ENCODE peak calls at places on chromosomes 12 and 14, in nine cellular contexts. One of them, this sample, is unnamed.

GRCh38 chr12:7588703-7589329 is 76.9 kb downstream of the APOBEC1 start:
- DNase-seq in Peyer's patch: no peak
- DNase-seq in CD8-positive, alpha-beta T cell: peak
- DNase-seq in cardiac fibroblast: peak
- DNase-seq in upper lobe of right lung: no peak
- DNase-seq in A549: peak
- DNase-seq in astrocyte of the spinal cord: peak
- DNase-seq in WERI-Rb-1: peak
- DNase-seq in fibroblast of the aortic adventitia: peak
- DNase-seq in this sample: no peak

GRCh38 chr12:53096089-53096741 is 1.3 kb upstream of the IGFBP6 start:
- DNase-seq in Peyer's patch: no peak
- DNase-seq in CD8-positive, alpha-beta T cell: no peak
- DNase-seq in cardiac fibroblast: peak
- DNase-seq in upper lobe of right lung: no peak
- DNase-seq in A549: no peak
- DNase-seq in astrocyte of the spinal cord: peak
- DNase-seq in WERI-Rb-1: no peak
- DNase-seq in fibroblast of the aortic adventitia: peak
- DNase-seq in this sample: no peak

GRCh38 chr14:53011053-53011462 is 60.2 kb upstream of the FERMT2 start:
- DNase-seq in Peyer's patch: no peak
- DNase-seq in CD8-positive, alpha-beta T cell: no peak
- DNase-seq in cardiac fibroblast: peak
- DNase-seq in upper lobe of right lung: no peak
- DNase-seq in A549: peak
- DNase-seq in astrocyte of the spinal cord: peak
- DNase-seq in WERI-Rb-1: no peak
- DNase-seq in fibroblast of the aortic adventitia: peak
- DNase-seq in this sample: peak

GRCh38 chr14:103073367-103073875 is 10.6 kb upstream of the LBHD2 start:
- DNase-seq in Peyer's patch: peak
- DNase-seq in CD8-positive, alpha-beta T cell: no peak
- DNase-seq in cardiac fibroblast: no peak
- DNase-seq in upper lobe of right lung: peak
- DNase-seq in A549: peak
- DNase-seq in astrocyte of the spinal cord: no peak
- DNase-seq in WERI-Rb-1: no peak
- DNase-seq in fibroblast of the aortic adventitia: no peak
- DNase-seq in this sample: no peak

GRCh38 chr12:99567072-99567471 is 80.5 kb upstream of the GARIN6 start:
- DNase-seq in Peyer's patch: no peak
- DNase-seq in CD8-positive, alpha-beta T cell: no peak
- DNase-seq in cardiac fibroblast: no peak
- DNase-seq in upper lobe of right lung: no peak
- DNase-seq in A549: no peak
- DNase-seq in astrocyte of the spinal cord: no peak
- DNase-seq in WERI-Rb-1: no peak
- DNase-seq in fibroblast of the aortic adventitia: no peak
- DNase-seq in this sample: no peak

GRCh38 chr14:68715032-68715924 is 77.6 kb downstream of the ZFP36L1 start:
- DNase-seq in Peyer's patch: no peak
- DNase-seq in CD8-positive, alpha-beta T cell: no peak
- DNase-seq in cardiac fibroblast: peak
- DNase-seq in upper lobe of right lung: no peak
- DNase-seq in A549: peak
- DNase-seq in astrocyte of the spinal cord: peak
- DNase-seq in WERI-Rb-1: no peak
- DNase-seq in fibroblast of the aortic adventitia: no peak
- DNase-seq in this sample: no peak

GRCh38 chr12:530308-530707 is 70.6 kb downstream of the B4GALNT3 start:
- DNase-seq in Peyer's patch: no peak
- DNase-seq in CD8-positive, alpha-beta T cell: no peak
- DNase-seq in cardiac fibroblast: no peak
- DNase-seq in upper lobe of right lung: no peak
- DNase-seq in A549: no peak
- DNase-seq in astrocyte of the spinal cord: peak
- DNase-seq in WERI-Rb-1: peak
- DNase-seq in fibroblast of the aortic adventitia: no peak
- DNase-seq in this sample: no peak

GRCh38 chr12:106962291-106962690 is 6.6 kb downstream of the TMEM263 start:
- DNase-seq in Peyer's patch: no peak
- DNase-seq in CD8-positive, alpha-beta T cell: no peak
- DNase-seq in cardiac fibroblast: no peak
- DNase-seq in upper lobe of right lung: no peak
- DNase-seq in A549: no peak
- DNase-seq in astrocyte of the spinal cord: no peak
- DNase-seq in WERI-Rb-1: no peak
- DNase-seq in fibroblast of the aortic adventitia: no peak
- DNase-seq in this sample: no peak

GRCh38 chr14:101125719-101126375 is 222.3 kb upstream of the RTL1 start:
- DNase-seq in Peyer's patch: peak
- DNase-seq in CD8-positive, alpha-beta T cell: peak
- DNase-seq in cardiac fibroblast: no peak
- DNase-seq in upper lobe of right lung: peak
- DNase-seq in A549: no peak
- DNase-seq in astrocyte of the spinal cord: no peak
- DNase-seq in WERI-Rb-1: no peak
- DNase-seq in fibroblast of the aortic adventitia: no peak
- DNase-seq in this sample: no peak

GRCh38 chr12:46402451-46402850 is 29.9 kb upstream of the SLC38A2 start:
- DNase-seq in Peyer's patch: no peak
- DNase-seq in CD8-positive, alpha-beta T cell: no peak
- DNase-seq in cardiac fibroblast: peak
- DNase-seq in upper lobe of right lung: no peak
- DNase-seq in A549: no peak
- DNase-seq in astrocyte of the spinal cord: peak
- DNase-seq in WERI-Rb-1: no peak
- DNase-seq in fibroblast of the aortic adventitia: peak
- DNase-seq in this sample: peak

GRCh38 chr12:43551971-43552559 is at the start of gene ADAMTS20:
- DNase-seq in Peyer's patch: no peak
- DNase-seq in CD8-positive, alpha-beta T cell: no peak
- DNase-seq in cardiac fibroblast: no peak
- DNase-seq in upper lobe of right lung: no peak
- DNase-seq in A549: no peak
- DNase-seq in astrocyte of the spinal cord: peak
- DNase-seq in WERI-Rb-1: peak
- DNase-seq in fibroblast of the aortic adventitia: no peak
- DNase-seq in this sample: no peak

DNA sequence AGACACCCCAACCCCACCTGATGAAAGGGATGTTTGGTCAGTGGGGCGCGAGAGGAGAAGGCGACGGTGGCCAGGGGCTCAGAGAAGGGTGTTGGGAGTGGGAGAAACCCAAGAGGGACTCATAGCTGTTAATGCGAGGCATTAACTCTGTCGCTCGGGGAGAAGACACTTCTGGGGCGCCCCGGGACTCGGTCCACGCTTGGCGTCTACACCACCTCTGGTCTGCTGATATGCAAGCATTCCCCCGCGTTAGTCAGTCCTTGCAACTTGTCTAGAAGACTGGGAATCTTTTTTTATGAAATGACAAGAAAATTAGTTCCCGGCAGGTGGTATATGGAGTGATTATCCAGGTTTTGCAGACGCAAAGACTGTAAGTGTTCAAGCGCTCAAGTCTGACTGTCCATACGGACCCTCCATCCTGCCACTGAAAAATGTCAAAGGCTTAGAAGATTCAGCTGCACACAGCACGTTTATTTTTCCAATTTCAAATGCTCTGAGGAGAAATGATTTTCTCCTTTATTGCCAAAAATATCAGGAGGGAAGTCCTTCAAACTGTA is 385 bp upstream of the SLC35F4 start:
- DNase-seq in Peyer's patch: no peak
- DNase-seq in CD8-positive, alpha-beta T cell: no peak
- DNase-seq in cardiac fibroblast: no peak
- DNase-seq in upper lobe of right lung: no peak
- DNase-seq in A549: no peak
- DNase-seq in astrocyte of the spinal cord: no peak
- DNase-seq in WERI-Rb-1: peak
- DNase-seq in fibroblast of the aortic adventitia: no peak
- DNase-seq in this sample: no peak
- H3K4me3 ChIP-seq in Peyer's patch: no peak
- H3K4me3 ChIP-seq in CD8-positive, alpha-beta T cell: no peak
- H3K4me3 ChIP-seq in cardiac fibroblast: no peak
- H3K4me3 ChIP-seq in upper lobe of right lung: no peak
- H3K4me3 ChIP-seq in A549: peak
- H3K4me3 ChIP-seq in astrocyte of the spinal cord: no peak
- H3K4me3 ChIP-seq in WERI-Rb-1: peak
- H3K4me3 ChIP-seq in fibroblast of the aortic adventitia: no peak
- H3K4me3 ChIP-seq in this sample: no peak

GRCh38 chr14:93939304-93940229 is 12.4 kb downstream of the FAM181A start:
- DNase-seq in Peyer's patch: peak
- DNase-seq in CD8-positive, alpha-beta T cell: peak
- DNase-seq in cardiac fibroblast: peak
- DNase-seq in upper lobe of right lung: peak
- DNase-seq in A549: peak
- DNase-seq in astrocyte of the spinal cord: peak
- DNase-seq in WERI-Rb-1: peak
- DNase-seq in fibroblast of the aortic adventitia: peak
- DNase-seq in this sample: no peak
- H3K4me3 ChIP-seq in Peyer's patch: peak
- H3K4me3 ChIP-seq in CD8-positive, alpha-beta T cell: peak
- H3K4me3 ChIP-seq in cardiac fibroblast: no peak
- H3K4me3 ChIP-seq in upper lobe of right lung: peak
- H3K4me3 ChIP-seq in A549: peak
- H3K4me3 ChIP-seq in astrocyte of the spinal cord: no peak
- H3K4me3 ChIP-seq in WERI-Rb-1: peak
- H3K4me3 ChIP-seq in fibroblast of the aortic adventitia: peak
- H3K4me3 ChIP-seq in this sample: peak

GRCh38 chr12:120115066-120115465 is 1.5 kb downstream of the RAB35 start:
- DNase-seq in Peyer's patch: no peak
- DNase-seq in CD8-positive, alpha-beta T cell: no peak
- DNase-seq in cardiac fibroblast: no peak
- DNase-seq in upper lobe of right lung: no peak
- DNase-seq in A549: no peak
- DNase-seq in astrocyte of the spinal cord: peak
- DNase-seq in WERI-Rb-1: no peak
- DNase-seq in fibroblast of the aortic adventitia: no peak
- DNase-seq in this sample: no peak
- H3K4me3 ChIP-seq in Peyer's patch: peak
- H3K4me3 ChIP-seq in CD8-positive, alpha-beta T cell: peak
- H3K4me3 ChIP-seq in cardiac fibroblast: peak
- H3K4me3 ChIP-seq in upper lobe of right lung: peak
- H3K4me3 ChIP-seq in A549: peak
- H3K4me3 ChIP-seq in astrocyte of the spinal cord: peak
- H3K4me3 ChIP-seq in WERI-Rb-1: no peak
- H3K4me3 ChIP-seq in fibroblast of the aortic adventitia: peak
- H3K4me3 ChIP-seq in this sample: no peak

GRCh38 chr12:9114946-9115345 is 773 bp downstream of the A2M start:
- DNase-seq in Peyer's patch: no peak
- DNase-seq in CD8-positive, alpha-beta T cell: no peak
- DNase-seq in cardiac fibroblast: no peak
- DNase-seq in upper lobe of right lung: no peak
- DNase-seq in A549: no peak
- DNase-seq in astrocyte of the spinal cord: no peak
- DNase-seq in WERI-Rb-1: no peak
- DNase-seq in fibroblast of the aortic adventitia: no peak
- DNase-seq in this sample: no peak

GRCh38 chr12:9113296-9113986 is 2.3 kb downstream of the A2M start:
- DNase-seq in Peyer's patch: no peak
- DNase-seq in CD8-positive, alpha-beta T cell: no peak
- DNase-seq in cardiac fibroblast: no peak
- DNase-seq in upper lobe of right lung: no peak
- DNase-seq in A549: no peak
- DNase-seq in astrocyte of the spinal cord: no peak
- DNase-seq in WERI-Rb-1: no peak
- DNase-seq in fibroblast of the aortic adventitia: no peak
- DNase-seq in this sample: no peak

GRCh38 chr12:9118161-9118560 is 2.4 kb upstream of the A2M start:
- DNase-seq in Peyer's patch: no peak
- DNase-seq in CD8-positive, alpha-beta T cell: no peak
- DNase-seq in cardiac fibroblast: no peak
- DNase-seq in upper lobe of right lung: no peak
- DNase-seq in A549: no peak
- DNase-seq in astrocyte of the spinal cord: no peak
- DNase-seq in WERI-Rb-1: no peak
- DNase-seq in fibroblast of the aortic adventitia: no peak
- DNase-seq in this sample: no peak

GRCh38 chr12:9113987-9114309 is 1.8 kb downstream of the A2M start:
- DNase-seq in Peyer's patch: no peak
- DNase-seq in CD8-positive, alpha-beta T cell: no peak
- DNase-seq in cardiac fibroblast: no peak
- DNase-seq in upper lobe of right lung: no peak
- DNase-seq in A549: no peak
- DNase-seq in astrocyte of the spinal cord: no peak
- DNase-seq in WERI-Rb-1: no peak
- DNase-seq in fibroblast of the aortic adventitia: no peak
- DNase-seq in this sample: no peak

GRCh38 chr12:9115731-9116689 is at the start of gene A2M:
- DNase-seq in Peyer's patch: no peak
- DNase-seq in CD8-positive, alpha-beta T cell: no peak
- DNase-seq in cardiac fibroblast: no peak
- DNase-seq in upper lobe of right lung: no peak
- DNase-seq in A549: no peak
- DNase-seq in astrocyte of the spinal cord: no peak
- DNase-seq in WERI-Rb-1: no peak
- DNase-seq in fibroblast of the aortic adventitia: peak
- DNase-seq in this sample: no peak
- H3K4me3 ChIP-seq in Peyer's patch: no peak
- H3K4me3 ChIP-seq in CD8-positive, alpha-beta T cell: no peak
- H3K4me3 ChIP-seq in cardiac fibroblast: peak
- H3K4me3 ChIP-seq in upper lobe of right lung: peak
- H3K4me3 ChIP-seq in A549: no peak
- H3K4me3 ChIP-seq in astrocyte of the spinal cord: no peak
- H3K4me3 ChIP-seq in WERI-Rb-1: no peak
- H3K4me3 ChIP-seq in fibroblast of the aortic adventitia: no peak
- H3K4me3 ChIP-seq in this sample: no peak

This sample was measured in RWPE2.